ENCODE peak calls at places on chromosomes 3 and 15, in nine cellular contexts. One of them, this sample, is unnamed.

GRCh38 chr15:82124331-82125263 is 78.8 kb upstream of the MEX3B start:
- DNase-seq in NB4: no peak
- DNase-seq in stimulated activated CD4-positive, alpha-beta T cell treated with anti-CD3 and anti-CD28 coated beads, Interleukin-4, amount 100 ng/mL, for 48 hours: no peak
- DNase-seq in CD8-positive, alpha-beta memory T cell: no peak
- DNase-seq in foreskin keratinocyte: no peak
- DNase-seq in transverse colon: no peak
- DNase-seq in HTR-8/SVneo: no peak
- DNase-seq in A673: no peak
- DNase-seq in NCI-H1436: no peak
- DNase-seq in this sample: no peak

GRCh38 chr3:13419356-13420050 is 619 bp downstream of the NUP210 start:
- DNase-seq in NB4: peak
- DNase-seq in stimulated activated CD4-positive, alpha-beta T cell treated with anti-CD3 and anti-CD28 coated beads, Interleukin-4, amount 100 ng/mL, for 48 hours: peak
- DNase-seq in CD8-positive, alpha-beta memory T cell: peak
- DNase-seq in foreskin keratinocyte: no peak
- DNase-seq in transverse colon: peak
- DNase-seq in HTR-8/SVneo: peak
- DNase-seq in A673: no peak
- DNase-seq in NCI-H1436: no peak
- DNase-seq in this sample: peak

GRCh38 chr3:178297204-178297603 is 239.0 kb upstream of the KCNMB2 start:
- DNase-seq in NB4: no peak
- DNase-seq in stimulated activated CD4-positive, alpha-beta T cell treated with anti-CD3 and anti-CD28 coated beads, Interleukin-4, amount 100 ng/mL, for 48 hours: no peak
- DNase-seq in CD8-positive, alpha-beta memory T cell: no peak
- DNase-seq in foreskin keratinocyte: no peak
- DNase-seq in transverse colon: no peak
- DNase-seq in HTR-8/SVneo: no peak
- DNase-seq in A673: no peak
- DNase-seq in NCI-H1436: no peak
- DNase-seq in this sample: no peak

GRCh38 chr3:157147099-157147803 is 12.7 kb downstream of the CCNL1 start:
- DNase-seq in NB4: no peak
- DNase-seq in stimulated activated CD4-positive, alpha-beta T cell treated with anti-CD3 and anti-CD28 coated beads, Interleukin-4, amount 100 ng/mL, for 48 hours: no peak
- DNase-seq in CD8-positive, alpha-beta memory T cell: no peak
- DNase-seq in foreskin keratinocyte: no peak
- DNase-seq in transverse colon: no peak
- DNase-seq in HTR-8/SVneo: no peak
- DNase-seq in A673: no peak
- DNase-seq in NCI-H1436: no peak
- DNase-seq in this sample: no peak

GRCh38 chr3:126850370-126851085 is 132.4 kb upstream of the PLXNA1 start:
- DNase-seq in NB4: no peak
- DNase-seq in stimulated activated CD4-positive, alpha-beta T cell treated with anti-CD3 and anti-CD28 coated beads, Interleukin-4, amount 100 ng/mL, for 48 hours: no peak
- DNase-seq in CD8-positive, alpha-beta memory T cell: no peak
- DNase-seq in foreskin keratinocyte: no peak
- DNase-seq in transverse colon: no peak
- DNase-seq in HTR-8/SVneo: peak
- DNase-seq in A673: no peak
- DNase-seq in NCI-H1436: no peak
- DNase-seq in this sample: no peak

GRCh38 chr3:56864090-56864489 is 62.3 kb upstream of the ARHGEF3 start:
- DNase-seq in NB4: no peak
- DNase-seq in stimulated activated CD4-positive, alpha-beta T cell treated with anti-CD3 and anti-CD28 coated beads, Interleukin-4, amount 100 ng/mL, for 48 hours: peak
- DNase-seq in CD8-positive, alpha-beta memory T cell: no peak
- DNase-seq in foreskin keratinocyte: no peak
- DNase-seq in transverse colon: no peak
- DNase-seq in HTR-8/SVneo: no peak
- DNase-seq in A673: no peak
- DNase-seq in NCI-H1436: no peak
- DNase-seq in this sample: no peak

GRCh38 chr15:23602124-23602523 is 36.6 kb downstream of the MKRN3 start:
- DNase-seq in NB4: no peak
- DNase-seq in stimulated activated CD4-positive, alpha-beta T cell treated with anti-CD3 and anti-CD28 coated beads, Interleukin-4, amount 100 ng/mL, for 48 hours: no peak
- DNase-seq in CD8-positive, alpha-beta memory T cell: no peak
- DNase-seq in foreskin keratinocyte: no peak
- DNase-seq in transverse colon: no peak
- DNase-seq in HTR-8/SVneo: no peak
- DNase-seq in A673: no peak
- DNase-seq in NCI-H1436: no peak
- DNase-seq in this sample: no peak

GRCh38 chr3:24197809-24198208 is 252.7 kb downstream of the NR1D2 start:
- DNase-seq in NB4: no peak
- DNase-seq in stimulated activated CD4-positive, alpha-beta T cell treated with anti-CD3 and anti-CD28 coated beads, Interleukin-4, amount 100 ng/mL, for 48 hours: no peak
- DNase-seq in CD8-positive, alpha-beta memory T cell: no peak
- DNase-seq in foreskin keratinocyte: no peak
- DNase-seq in transverse colon: no peak
- DNase-seq in HTR-8/SVneo: no peak
- DNase-seq in A673: no peak
- DNase-seq in NCI-H1436: no peak
- DNase-seq in this sample: no peak

GRCh38 chr3:50264964-50265485 is 3.9 kb upstream of the SEMA3B start:
- DNase-seq in NB4: no peak
- DNase-seq in stimulated activated CD4-positive, alpha-beta T cell treated with anti-CD3 and anti-CD28 coated beads, Interleukin-4, amount 100 ng/mL, for 48 hours: no peak
- DNase-seq in CD8-positive, alpha-beta memory T cell: no peak
- DNase-seq in foreskin keratinocyte: no peak
- DNase-seq in transverse colon: peak
- DNase-seq in HTR-8/SVneo: no peak
- DNase-seq in A673: no peak
- DNase-seq in NCI-H1436: no peak
- DNase-seq in this sample: no peak

GRCh38 chr3:10945683-10946287 is 46.8 kb upstream of the SLC6A1 start:
- DNase-seq in NB4: peak
- DNase-seq in stimulated activated CD4-positive, alpha-beta T cell treated with anti-CD3 and anti-CD28 coated beads, Interleukin-4, amount 100 ng/mL, for 48 hours: peak
- DNase-seq in CD8-positive, alpha-beta memory T cell: no peak
- DNase-seq in foreskin keratinocyte: no peak
- DNase-seq in transverse colon: peak
- DNase-seq in HTR-8/SVneo: peak
- DNase-seq in A673: peak
- DNase-seq in NCI-H1436: peak
- DNase-seq in this sample: peak

GRCh38 chr3:45104715-45105711 is 41.2 kb downstream of the CDCP1 start:
- DNase-seq in NB4: peak
- DNase-seq in stimulated activated CD4-positive, alpha-beta T cell treated with anti-CD3 and anti-CD28 coated beads, Interleukin-4, amount 100 ng/mL, for 48 hours: no peak
- DNase-seq in CD8-positive, alpha-beta memory T cell: no peak
- DNase-seq in foreskin keratinocyte: no peak
- DNase-seq in transverse colon: no peak
- DNase-seq in HTR-8/SVneo: no peak
- DNase-seq in A673: no peak
- DNase-seq in NCI-H1436: no peak
- DNase-seq in this sample: no peak

GRCh38 chr3:128805771-128806170 is 73.6 kb upstream of the ACAD9 start:
- DNase-seq in NB4: peak
- DNase-seq in stimulated activated CD4-positive, alpha-beta T cell treated with anti-CD3 and anti-CD28 coated beads, Interleukin-4, amount 100 ng/mL, for 48 hours: no peak
- DNase-seq in CD8-positive, alpha-beta memory T cell: no peak
- DNase-seq in foreskin keratinocyte: peak
- DNase-seq in transverse colon: no peak
- DNase-seq in HTR-8/SVneo: no peak
- DNase-seq in A673: no peak
- DNase-seq in NCI-H1436: no peak
- DNase-seq in this sample: no peak

GRCh38 chr3:139310474-139310933 is 33.3 kb upstream of the MRPS22 start:
- DNase-seq in NB4: no peak
- DNase-seq in stimulated activated CD4-positive, alpha-beta T cell treated with anti-CD3 and anti-CD28 coated beads, Interleukin-4, amount 100 ng/mL, for 48 hours: no peak
- DNase-seq in CD8-positive, alpha-beta memory T cell: no peak
- DNase-seq in foreskin keratinocyte: peak
- DNase-seq in transverse colon: no peak
- DNase-seq in HTR-8/SVneo: peak
- DNase-seq in A673: no peak
- DNase-seq in NCI-H1436: no peak
- DNase-seq in this sample: no peak

GRCh38 chr3:186342197-186342596 is 19.8 kb downstream of the DGKG start:
- DNase-seq in NB4: peak
- DNase-seq in stimulated activated CD4-positive, alpha-beta T cell treated with anti-CD3 and anti-CD28 coated beads, Interleukin-4, amount 100 ng/mL, for 48 hours: no peak
- DNase-seq in CD8-positive, alpha-beta memory T cell: no peak
- DNase-seq in foreskin keratinocyte: no peak
- DNase-seq in transverse colon: no peak
- DNase-seq in HTR-8/SVneo: no peak
- DNase-seq in A673: no peak
- DNase-seq in NCI-H1436: no peak
- DNase-seq in this sample: no peak

GRCh38 chr15:95262866-95263564 is 1031.7 kb downstream of the MCTP2 start:
- DNase-seq in NB4: no peak
- DNase-seq in stimulated activated CD4-positive, alpha-beta T cell treated with anti-CD3 and anti-CD28 coated beads, Interleukin-4, amount 100 ng/mL, for 48 hours: no peak
- DNase-seq in CD8-positive, alpha-beta memory T cell: no peak
- DNase-seq in foreskin keratinocyte: no peak
- DNase-seq in transverse colon: no peak
- DNase-seq in HTR-8/SVneo: no peak
- DNase-seq in A673: no peak
- DNase-seq in NCI-H1436: no peak
- DNase-seq in this sample: no peak

GRCh38 chr15:60777558-60777957 is 298.6 kb upstream of the ICE2 start:
- DNase-seq in NB4: no peak
- DNase-seq in stimulated activated CD4-positive, alpha-beta T cell treated with anti-CD3 and anti-CD28 coated beads, Interleukin-4, amount 100 ng/mL, for 48 hours: no peak
- DNase-seq in CD8-positive, alpha-beta memory T cell: no peak
- DNase-seq in foreskin keratinocyte: no peak
- DNase-seq in transverse colon: no peak
- DNase-seq in HTR-8/SVneo: no peak
- DNase-seq in A673: no peak
- DNase-seq in NCI-H1436: no peak
- DNase-seq in this sample: no peak

GRCh38 chr15:43253431-43254403 is 13.0 kb downstream of the TGM5 start:
- DNase-seq in NB4: no peak
- DNase-seq in stimulated activated CD4-positive, alpha-beta T cell treated with anti-CD3 and anti-CD28 coated beads, Interleukin-4, amount 100 ng/mL, for 48 hours: no peak
- DNase-seq in CD8-positive, alpha-beta memory T cell: peak
- DNase-seq in foreskin keratinocyte: peak
- DNase-seq in transverse colon: peak
- DNase-seq in HTR-8/SVneo: no peak
- DNase-seq in A673: peak
- DNase-seq in NCI-H1436: no peak
- DNase-seq in this sample: no peak

GRCh38 chr15:66955001-66955516 is 110.3 kb upstream of the SMAD3 start:
- DNase-seq in NB4: no peak
- DNase-seq in stimulated activated CD4-positive, alpha-beta T cell treated with anti-CD3 and anti-CD28 coated beads, Interleukin-4, amount 100 ng/mL, for 48 hours: no peak
- DNase-seq in CD8-positive, alpha-beta memory T cell: no peak
- DNase-seq in foreskin keratinocyte: peak
- DNase-seq in transverse colon: no peak
- DNase-seq in HTR-8/SVneo: no peak
- DNase-seq in A673: no peak
- DNase-seq in NCI-H1436: no peak
- DNase-seq in this sample: no peak

GRCh38 chr15:100592898-100593297 is 9.1 kb downstream of the LINS1 start:
- DNase-seq in NB4: no peak
- DNase-seq in stimulated activated CD4-positive, alpha-beta T cell treated with anti-CD3 and anti-CD28 coated beads, Interleukin-4, amount 100 ng/mL, for 48 hours: no peak
- DNase-seq in CD8-positive, alpha-beta memory T cell: no peak
- DNase-seq in foreskin keratinocyte: no peak
- DNase-seq in transverse colon: no peak
- DNase-seq in HTR-8/SVneo: no peak
- DNase-seq in A673: no peak
- DNase-seq in NCI-H1436: no peak
- DNase-seq in this sample: peak

GRCh38 chr3:35832140-35832571 is 192.8 kb downstream of the ARPP21 start:
- DNase-seq in NB4: no peak
- DNase-seq in stimulated activated CD4-positive, alpha-beta T cell treated with anti-CD3 and anti-CD28 coated beads, Interleukin-4, amount 100 ng/mL, for 48 hours: no peak
- DNase-seq in CD8-positive, alpha-beta memory T cell: no peak
- DNase-seq in foreskin keratinocyte: no peak
- DNase-seq in transverse colon: no peak
- DNase-seq in HTR-8/SVneo: no peak
- DNase-seq in A673: no peak
- DNase-seq in NCI-H1436: no peak
- DNase-seq in this sample: no peak

GRCh38 chr15:45157974-45158373 is 28.2 kb downstream of the DUOX1 start:
- DNase-seq in NB4: peak
- DNase-seq in stimulated activated CD4-positive, alpha-beta T cell treated with anti-CD3 and anti-CD28 coated beads, Interleukin-4, amount 100 ng/mL, for 48 hours: no peak
- DNase-seq in CD8-positive, alpha-beta memory T cell: no peak
- DNase-seq in foreskin keratinocyte: peak
- DNase-seq in transverse colon: no peak
- DNase-seq in HTR-8/SVneo: no peak
- DNase-seq in A673: peak
- DNase-seq in NCI-H1436: no peak
- DNase-seq in this sample: no peak

GRCh38 chr3:97264180-97264579 is 449.8 kb downstream of the EPHA6 start:
- DNase-seq in NB4: no peak
- DNase-seq in stimulated activated CD4-positive, alpha-beta T cell treated with anti-CD3 and anti-CD28 coated beads, Interleukin-4, amount 100 ng/mL, for 48 hours: no peak
- DNase-seq in CD8-positive, alpha-beta memory T cell: no peak
- DNase-seq in foreskin keratinocyte: no peak
- DNase-seq in transverse colon: no peak
- DNase-seq in HTR-8/SVneo: no peak
- DNase-seq in A673: no peak
- DNase-seq in NCI-H1436: no peak
- DNase-seq in this sample: no peak

GRCh38 chr3:119362010-119362409 is 67.8 kb downstream of the ARHGAP31 start:
- DNase-seq in NB4: no peak
- DNase-seq in stimulated activated CD4-positive, alpha-beta T cell treated with anti-CD3 and anti-CD28 coated beads, Interleukin-4, amount 100 ng/mL, for 48 hours: no peak
- DNase-seq in CD8-positive, alpha-beta memory T cell: no peak
- DNase-seq in foreskin keratinocyte: no peak
- DNase-seq in transverse colon: no peak
- DNase-seq in HTR-8/SVneo: no peak
- DNase-seq in A673: no peak
- DNase-seq in NCI-H1436: no peak
- DNase-seq in this sample: no peak

GRCh38 chr3:155778441-155778840 is 27.6 kb downstream of the C3orf33 start:
- DNase-seq in NB4: no peak
- DNase-seq in stimulated activated CD4-positive, alpha-beta T cell treated with anti-CD3 and anti-CD28 coated beads, Interleukin-4, amount 100 ng/mL, for 48 hours: no peak
- DNase-seq in CD8-positive, alpha-beta memory T cell: no peak
- DNase-seq in foreskin keratinocyte: no peak
- DNase-seq in transverse colon: no peak
- DNase-seq in HTR-8/SVneo: peak
- DNase-seq in A673: no peak
- DNase-seq in NCI-H1436: no peak
- DNase-seq in this sample: no peak

GRCh38 chr15:68526784-68527183 is 52.0 kb upstream of the CORO2B start:
- DNase-seq in NB4: peak
- DNase-seq in stimulated activated CD4-positive, alpha-beta T cell treated with anti-CD3 and anti-CD28 coated beads, Interleukin-4, amount 100 ng/mL, for 48 hours: no peak
- DNase-seq in CD8-positive, alpha-beta memory T cell: no peak
- DNase-seq in foreskin keratinocyte: no peak
- DNase-seq in transverse colon: no peak
- DNase-seq in HTR-8/SVneo: no peak
- DNase-seq in A673: no peak
- DNase-seq in NCI-H1436: no peak
- DNase-seq in this sample: no peak

GRCh38 chr15:81531141-81531592 is 157.2 kb upstream of the TMC3 start:
- DNase-seq in NB4: no peak
- DNase-seq in stimulated activated CD4-positive, alpha-beta T cell treated with anti-CD3 and anti-CD28 coated beads, Interleukin-4, amount 100 ng/mL, for 48 hours: no peak
- DNase-seq in CD8-positive, alpha-beta memory T cell: no peak
- DNase-seq in foreskin keratinocyte: no peak
- DNase-seq in transverse colon: no peak
- DNase-seq in HTR-8/SVneo: no peak
- DNase-seq in A673: no peak
- DNase-seq in NCI-H1436: no peak
- DNase-seq in this sample: no peak

GRCh38 chr3:181791380-181791779 is 79.7 kb downstream of the SOX2 start:
- DNase-seq in NB4: no peak
- DNase-seq in stimulated activated CD4-positive, alpha-beta T cell treated with anti-CD3 and anti-CD28 coated beads, Interleukin-4, amount 100 ng/mL, for 48 hours: no peak
- DNase-seq in CD8-positive, alpha-beta memory T cell: no peak
- DNase-seq in foreskin keratinocyte: no peak
- DNase-seq in transverse colon: no peak
- DNase-seq in HTR-8/SVneo: no peak
- DNase-seq in A673: no peak
- DNase-seq in NCI-H1436: no peak
- DNase-seq in this sample: no peak

GRCh38 chr3:24867783-24868182 is 373.1 kb upstream of the THRB start:
- DNase-seq in NB4: no peak
- DNase-seq in stimulated activated CD4-positive, alpha-beta T cell treated with anti-CD3 and anti-CD28 coated beads, Interleukin-4, amount 100 ng/mL, for 48 hours: no peak
- DNase-seq in CD8-positive, alpha-beta memory T cell: no peak
- DNase-seq in foreskin keratinocyte: no peak
- DNase-seq in transverse colon: no peak
- DNase-seq in HTR-8/SVneo: no peak
- DNase-seq in A673: no peak
- DNase-seq in NCI-H1436: no peak
- DNase-seq in this sample: peak

GRCh38 chr3:171092467-171092911 is 66.0 kb upstream of the SLC2A2 start:
- DNase-seq in NB4: no peak
- DNase-seq in stimulated activated CD4-positive, alpha-beta T cell treated with anti-CD3 and anti-CD28 coated beads, Interleukin-4, amount 100 ng/mL, for 48 hours: no peak
- DNase-seq in CD8-positive, alpha-beta memory T cell: no peak
- DNase-seq in foreskin keratinocyte: no peak
- DNase-seq in transverse colon: no peak
- DNase-seq in HTR-8/SVneo: no peak
- DNase-seq in A673: no peak
- DNase-seq in NCI-H1436: no peak
- DNase-seq in this sample: no peak

GRCh38 chr3:161576733-161577510 is 80.3 kb downstream of the OTOL1 start:
- DNase-seq in NB4: no peak
- DNase-seq in stimulated activated CD4-positive, alpha-beta T cell treated with anti-CD3 and anti-CD28 coated beads, Interleukin-4, amount 100 ng/mL, for 48 hours: no peak
- DNase-seq in CD8-positive, alpha-beta memory T cell: no peak
- DNase-seq in foreskin keratinocyte: no peak
- DNase-seq in transverse colon: no peak
- DNase-seq in HTR-8/SVneo: no peak
- DNase-seq in A673: no peak
- DNase-seq in NCI-H1436: peak
- DNase-seq in this sample: peak

GRCh38 chr3:191085091-191085490 is 114.0 kb upstream of the OSTN start:
- DNase-seq in NB4: no peak
- DNase-seq in stimulated activated CD4-positive, alpha-beta T cell treated with anti-CD3 and anti-CD28 coated beads, Interleukin-4, amount 100 ng/mL, for 48 hours: no peak
- DNase-seq in CD8-positive, alpha-beta memory T cell: no peak
- DNase-seq in foreskin keratinocyte: no peak
- DNase-seq in transverse colon: no peak
- DNase-seq in HTR-8/SVneo: no peak
- DNase-seq in A673: no peak
- DNase-seq in NCI-H1436: no peak
- DNase-seq in this sample: no peak